ENCODE peak calls at places on chromosomes 4 and X, in six cellular contexts. One of them, this sample, is unnamed. For H3K4me1 and H3K36me3, the result is how much of the 10 kb centered on the place peaks cover.

GRCh38 chr4:20813698-20814097 is 113.4 kb downstream of the PACRGL start:
- DNase-seq in suprapubic skin: no peak
- DNase-seq in tibial nerve: no peak
- DNase-seq in H1: no peak
- DNase-seq in stomach: no peak
- DNase-seq in breast epithelium: no peak
- DNase-seq in this sample: no peak

GRCh38 chr4:114378306-114378903 is 220.2 kb upstream of the UGT8 start:
- DNase-seq in suprapubic skin: no peak
- DNase-seq in tibial nerve: no peak
- DNase-seq in H1: no peak
- DNase-seq in stomach: no peak
- DNase-seq in breast epithelium: no peak
- DNase-seq in this sample: no peak

GRCh38 chrX:118780915-118781314 is 42.7 kb upstream of the ZCCHC12 start:
- DNase-seq in suprapubic skin: no peak
- DNase-seq in tibial nerve: no peak
- DNase-seq in H1: no peak
- DNase-seq in stomach: no peak
- DNase-seq in breast epithelium: no peak
- DNase-seq in this sample: peak

GRCh38 chr4:109171098-109171497 is 131.4 kb downstream of the COL25A1 start:
- DNase-seq in suprapubic skin: no peak
- DNase-seq in tibial nerve: no peak
- DNase-seq in H1: no peak
- DNase-seq in stomach: no peak
- DNase-seq in breast epithelium: no peak
- DNase-seq in this sample: no peak

GRCh38 chrX:24659646-24660045 is 12.5 kb upstream of the PCYT1B start:
- DNase-seq in suprapubic skin: no peak
- DNase-seq in tibial nerve: no peak
- DNase-seq in H1: no peak
- DNase-seq in stomach: no peak
- DNase-seq in breast epithelium: no peak
- DNase-seq in this sample: no peak

GRCh38 chr4:54568184-54568583 is 89.6 kb upstream of the KIT start:
- DNase-seq in suprapubic skin: no peak
- DNase-seq in tibial nerve: no peak
- DNase-seq in H1: peak
- DNase-seq in stomach: no peak
- DNase-seq in breast epithelium: no peak
- DNase-seq in this sample: no peak

GRCh38 chrX:23333842-23334535 is 660 bp upstream of the PTCHD1 start:
- DNase-seq in suprapubic skin: no peak
- DNase-seq in tibial nerve: no peak
- DNase-seq in H1: peak
- DNase-seq in stomach: no peak
- DNase-seq in breast epithelium: no peak
- DNase-seq in this sample: peak

GRCh38 chr4:140242357-140243284 is 88.6 kb upstream of the MAML3 start:
- DNase-seq in suprapubic skin: no peak
- DNase-seq in tibial nerve: no peak
- DNase-seq in H1: no peak
- DNase-seq in stomach: no peak
- DNase-seq in breast epithelium: no peak
- DNase-seq in this sample: no peak

GRCh38 chr4:19134685-19135084 is 1113.1 kb upstream of the LCORL start:
- DNase-seq in suprapubic skin: no peak
- DNase-seq in tibial nerve: no peak
- DNase-seq in H1: no peak
- DNase-seq in stomach: no peak
- DNase-seq in breast epithelium: no peak
- DNase-seq in this sample: no peak

GRCh38 chrX:39969826-39970569 is 127.8 kb downstream of the BCOR start:
- DNase-seq in suprapubic skin: no peak
- DNase-seq in tibial nerve: no peak
- DNase-seq in H1: no peak
- DNase-seq in stomach: no peak
- DNase-seq in breast epithelium: no peak
- DNase-seq in this sample: no peak

GRCh38 chr4:168928875-168929274 is 81.2 kb downstream of the CBR4 start:
- DNase-seq in suprapubic skin: no peak
- DNase-seq in tibial nerve: no peak
- DNase-seq in H1: no peak
- DNase-seq in stomach: no peak
- DNase-seq in breast epithelium: no peak
- DNase-seq in this sample: no peak

DNA sequence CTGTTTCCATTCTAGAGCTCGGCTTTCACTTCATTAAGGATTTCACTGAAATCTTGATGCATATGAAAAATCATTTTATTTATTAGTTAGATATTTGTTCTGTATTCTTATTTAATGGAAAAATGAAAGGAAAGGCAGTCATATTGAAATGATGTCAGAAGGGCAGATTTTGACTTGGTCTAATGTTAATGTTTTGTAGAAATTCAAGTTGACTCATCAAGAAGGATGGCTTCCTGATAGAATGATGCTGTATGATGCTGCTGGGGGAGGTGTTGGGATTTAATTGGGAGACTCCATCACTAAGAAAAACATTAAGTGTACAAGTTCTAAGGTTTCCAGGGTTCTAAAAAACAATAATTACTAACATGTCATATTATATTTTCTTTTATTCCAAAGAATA is 204.8 kb downstream of the PDGFC start:
- DNase-seq in suprapubic skin: no peak
- DNase-seq in tibial nerve: no peak
- DNase-seq in H1: no peak
- DNase-seq in stomach: no peak
- DNase-seq in breast epithelium: no peak
- DNase-seq in this sample: no peak
- H3K4me1 ChIP-seq in suprapubic skin: under half
- H3K4me1 ChIP-seq in tibial nerve: under half
- H3K4me1 ChIP-seq in H1: under half
- H3K4me1 ChIP-seq in stomach: under half
- H3K4me1 ChIP-seq in breast epithelium: under half
- H3K4me1 ChIP-seq in this sample: under half

DNA sequence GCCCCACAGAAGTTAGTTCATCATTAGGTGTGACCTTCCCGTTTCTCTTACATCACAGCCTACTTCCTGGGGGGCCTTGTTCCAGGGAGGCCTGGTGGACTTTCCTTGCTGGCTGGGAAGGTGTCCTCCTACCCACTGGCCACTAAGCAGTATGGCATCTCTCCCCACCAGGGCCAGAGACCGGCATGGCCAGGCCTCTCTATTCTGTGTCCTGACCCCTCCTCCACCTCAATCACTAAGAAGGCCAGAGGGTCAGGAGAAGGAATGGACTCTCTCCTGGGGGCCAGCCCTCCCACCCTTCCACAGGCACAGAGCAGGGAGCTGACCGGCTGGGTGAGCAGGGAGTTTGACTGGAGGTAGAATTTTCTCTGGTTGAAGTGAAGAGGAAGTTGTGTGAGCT is 81.9 kb downstream of the PJA1 start:
- DNase-seq in suprapubic skin: no peak
- DNase-seq in tibial nerve: no peak
- DNase-seq in H1: no peak
- DNase-seq in stomach: no peak
- DNase-seq in breast epithelium: no peak
- DNase-seq in this sample: no peak
- TF ChIP-seq POLR2A in suprapubic skin: no peak
- TF ChIP-seq POLR2A in tibial nerve: no peak
- TF ChIP-seq POLR2A in H1: no peak
- TF ChIP-seq POLR2A in stomach: no peak
- TF ChIP-seq POLR2A in breast epithelium: no peak
- TF ChIP-seq POLR2A in this sample: no peak

DNA sequence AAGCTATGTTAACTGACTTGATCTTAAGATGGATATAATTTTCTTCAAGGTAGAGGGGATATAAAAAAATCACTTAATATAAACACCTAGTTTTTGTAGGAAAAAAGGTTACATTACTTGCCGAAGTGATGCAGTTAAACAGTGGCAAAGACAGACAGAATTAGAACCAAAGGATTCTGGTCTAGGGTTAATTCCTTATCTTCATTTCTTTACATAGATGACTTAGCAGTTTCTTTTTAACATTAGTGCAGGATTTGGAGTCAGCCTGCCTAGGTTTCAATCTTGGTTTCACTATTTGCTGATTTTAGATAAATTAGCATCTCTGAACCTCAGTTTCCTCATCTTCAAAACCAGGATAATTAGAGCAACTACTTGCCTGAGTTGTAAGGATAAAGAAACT is 14.3 kb downstream of the ZAR1 start:
- DNase-seq in suprapubic skin: no peak
- DNase-seq in tibial nerve: no peak
- DNase-seq in H1: no peak
- DNase-seq in stomach: no peak
- DNase-seq in breast epithelium: no peak
- DNase-seq in this sample: no peak
- H3K36me3 ChIP-seq in suprapubic skin: half or more
- H3K36me3 ChIP-seq in tibial nerve: under half
- H3K36me3 ChIP-seq in H1: under half
- H3K36me3 ChIP-seq in stomach: half or more
- H3K36me3 ChIP-seq in breast epithelium: under half
- H3K36me3 ChIP-seq in this sample: under half

DNA sequence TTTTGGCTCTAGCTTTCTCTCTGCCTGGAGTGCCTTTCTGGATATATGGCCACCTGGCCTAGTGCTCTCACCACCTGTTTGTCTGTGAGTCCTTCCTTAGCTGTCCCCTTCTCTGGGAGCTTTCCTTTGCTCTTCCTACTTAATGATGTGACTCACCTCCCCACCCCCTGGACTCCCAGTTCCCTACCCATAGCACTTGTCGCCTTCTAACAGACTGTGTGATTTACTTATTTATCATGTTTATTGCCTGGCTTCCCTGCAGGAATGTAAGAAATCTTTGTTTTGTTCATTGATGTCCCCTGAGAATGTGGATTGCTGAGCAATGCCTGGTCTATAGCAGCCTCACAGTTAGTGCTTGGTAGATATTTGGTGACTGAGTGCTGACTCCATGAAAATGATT is 18.9 kb downstream of the ADD1 start:
- DNase-seq in suprapubic skin: no peak
- DNase-seq in tibial nerve: no peak
- DNase-seq in H1: peak
- DNase-seq in stomach: no peak
- DNase-seq in breast epithelium: no peak
- DNase-seq in this sample: no peak
- H3K4me1 ChIP-seq in suprapubic skin: half or more
- H3K4me1 ChIP-seq in tibial nerve: half or more
- H3K4me1 ChIP-seq in H1: under half
- H3K4me1 ChIP-seq in stomach: half or more
- H3K4me1 ChIP-seq in breast epithelium: under half
- H3K4me1 ChIP-seq in this sample: under half

DNA sequence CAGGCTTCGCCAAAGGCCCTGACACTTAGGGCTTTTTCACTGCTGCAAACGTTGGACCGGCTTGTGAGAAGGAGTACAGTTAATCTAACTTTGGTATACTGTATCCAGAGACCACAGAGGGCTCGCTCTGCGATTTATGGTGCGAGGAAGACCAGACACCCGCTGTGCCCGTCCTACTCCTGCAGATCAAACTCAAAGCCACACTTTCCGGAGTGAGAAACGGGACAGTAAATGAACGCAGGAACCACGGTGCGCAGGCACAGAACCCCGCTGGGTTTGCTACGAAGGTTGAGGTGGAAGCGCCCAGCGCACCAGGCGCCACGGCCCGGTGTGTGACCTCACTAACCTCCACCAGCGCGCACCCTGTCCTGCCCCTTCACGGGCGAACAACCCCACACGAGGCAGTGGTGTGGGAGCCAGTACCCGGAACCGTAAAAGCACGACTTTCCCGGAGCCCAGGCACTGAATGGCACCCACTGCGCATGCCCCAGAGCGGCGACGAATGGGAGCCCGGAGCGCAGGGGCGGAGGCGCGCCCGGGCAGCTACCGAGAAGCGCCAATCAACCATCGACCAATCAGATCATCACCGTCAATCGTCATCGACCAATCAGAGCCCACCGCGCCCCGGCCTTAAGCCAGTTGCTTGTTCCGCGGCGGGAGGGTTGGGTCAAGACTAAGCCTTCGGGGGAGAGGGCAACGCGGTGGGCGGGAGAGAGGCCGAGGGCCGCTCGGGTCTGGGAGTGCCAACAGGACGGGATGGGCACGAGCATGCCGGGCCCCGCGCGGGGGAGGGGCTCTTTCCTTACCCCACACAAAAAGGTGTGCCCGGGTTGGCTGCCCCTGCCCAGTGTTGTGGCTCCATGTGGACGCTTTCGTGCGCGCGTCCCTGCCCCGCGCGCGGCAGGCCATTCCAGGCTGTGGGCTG is 21.3 kb upstream of the WDR45 start:
- DNase-seq in suprapubic skin: peak
- DNase-seq in tibial nerve: peak
- DNase-seq in H1: peak
- DNase-seq in stomach: peak
- DNase-seq in breast epithelium: peak
- DNase-seq in this sample: peak
- TF ChIP-seq POLR2A in suprapubic skin: no peak
- TF ChIP-seq POLR2A in tibial nerve: peak
- TF ChIP-seq POLR2A in H1: no peak
- TF ChIP-seq POLR2A in stomach: no peak
- TF ChIP-seq POLR2A in breast epithelium: no peak
- TF ChIP-seq POLR2A in this sample: no peak

DNA sequence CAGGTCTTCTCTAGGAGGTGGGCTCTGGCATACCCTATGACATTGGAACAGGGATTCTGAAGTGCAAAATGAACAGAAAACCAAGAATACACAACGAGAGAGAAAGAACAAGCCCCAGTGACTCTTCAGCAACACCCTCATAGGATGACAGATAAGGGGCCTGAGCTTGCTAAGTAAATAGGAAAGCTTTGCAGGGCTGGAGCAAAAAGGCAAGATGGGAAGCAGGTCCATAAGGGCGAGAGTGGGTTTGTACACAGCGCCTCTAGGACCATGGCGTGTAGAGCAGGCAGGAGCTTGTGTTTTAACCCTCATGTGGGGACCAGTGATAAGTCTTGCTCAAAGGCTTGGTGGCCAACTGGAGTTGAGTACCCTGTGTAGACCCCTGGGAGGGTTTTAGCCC is 45.8 kb downstream of the NELFA start:
- DNase-seq in suprapubic skin: no peak
- DNase-seq in tibial nerve: no peak
- DNase-seq in H1: no peak
- DNase-seq in stomach: no peak
- DNase-seq in breast epithelium: no peak
- DNase-seq in this sample: no peak
- H3K36me3 ChIP-seq in suprapubic skin: under half
- H3K36me3 ChIP-seq in tibial nerve: under half
- H3K36me3 ChIP-seq in H1: under half
- H3K36me3 ChIP-seq in stomach: half or more
- H3K36me3 ChIP-seq in breast epithelium: under half
- H3K36me3 ChIP-seq in this sample: under half

GRCh38 chr4:4601803-4602369 is 60.0 kb upstream of the STX18 start:
- DNase-seq in suprapubic skin: no peak
- DNase-seq in tibial nerve: no peak
- DNase-seq in H1: no peak
- DNase-seq in stomach: no peak
- DNase-seq in breast epithelium: no peak
- DNase-seq in this sample: no peak
- H3K4me1 ChIP-seq in suprapubic skin: under half
- H3K4me1 ChIP-seq in tibial nerve: under half
- H3K4me1 ChIP-seq in H1: under half
- H3K4me1 ChIP-seq in stomach: under half
- H3K4me1 ChIP-seq in breast epithelium: under half
- H3K4me1 ChIP-seq in this sample: under half